ENCODE peak calls at places on chromosomes 16 and 17, in seven cellular contexts. C, W, P, M, E, D and G are unnamed samples.
A peak's percentile ranks its signal among the peaks of the same experiment; 100 is the strongest.

GRCh38 chr17:42530952-42531454 is 5.0 kb upstream of the NAGLU start:
- ATAC-seq in C (peak; percentile 81), W (no peak), P (no peak), M (no peak), E (no peak), D (no peak), G (no peak)

GRCh38 chr17:12256380-12256995 is 235.8 kb downstream of the MAP2K4 start:
- ATAC-seq in C (peak; percentile 39), W (no peak), P (peak; percentile 73), M (peak; percentile 74), E (peak; percentile 41), D (no peak), G (no peak)

GRCh38 chr16:5350118-5350517 is 252.5 kb upstream of the EEF2KMT start:
- ATAC-seq in C (peak; percentile 49), W (no peak), P (no peak), M (peak; percentile 36), E (no peak), D (no peak), G (no peak)

GRCh38 chr16:68100504-68100903 is 15.3 kb downstream of the NFATC3 start:
- ATAC-seq in C (no peak), W (no peak), P (no peak), M (no peak), E (no peak), D (peak; percentile 78), G (peak; percentile 55)

GRCh38 chr16:80161799-80162380 is 378.9 kb upstream of the DYNLRB2 start:
- ATAC-seq in C (no peak), W (no peak), P (no peak), M (no peak), E (no peak), D (no peak), G (no peak)

GRCh38 chr16:85621698-85622433 is 8.7 kb downstream of the GSE1 start:
- ATAC-seq in C (peak; percentile 84), W (no peak), P (no peak), M (no peak), E (no peak), D (no peak), G (no peak)

GRCh38 chr16:55496509-55497145 is 12.2 kb upstream of the LPCAT2 start:
- ATAC-seq in C (no peak), W (no peak), P (no peak), M (no peak), E (no peak), D (no peak), G (no peak)

GRCh38 chr17:49079840-49080663 is 52.5 kb upstream of the B4GALNT2 start:
- ATAC-seq in C (peak; percentile 91), W (no peak), P (no peak), M (no peak), E (no peak), D (no peak), G (no peak)